ENCODE peak calls at places on chromosomes 5 and 9, in seven cellular contexts. B is mesendoderm, Z is IMR-90, V is H9, H is mesenchymal stem cell, X is H1, P is trophoblast cell. D is an unnamed sample.

GRCh38 chr9:133778336-133778995 is 40.3 kb upstream of the SARDH start:
- DNase-seq in H (no peak), V (no peak), B (no peak), X (no peak), Z (no peak), P (no peak), D (no peak)

GRCh38 chr5:1761453-1761755 is 38.2 kb downstream of the MRPL36 start:
- DNase-seq in Z (no peak), B (no peak), P (no peak), V (no peak), X (peak), H (no peak), D (no peak)

GRCh38 chr5:140547508-140548299 is at the start of gene EIF4EBP3:
- DNase-seq in H (peak), Z (peak), V (peak), P (peak), B (peak), X (peak), D (peak)

GRCh38 chr5:109053995-109054417 is 306.3 kb downstream of the FER start:
- DNase-seq in B (no peak), P (no peak), H (peak), Z (peak), V (no peak), X (no peak), D (no peak)

GRCh38 chr9:21030389-21031035 is 928 bp downstream of the HACD4 start:
- DNase-seq in Z (peak), V (no peak), H (peak), X (no peak), B (peak), P (peak), D (no peak)

GRCh38 chr9:115039686-115040085 is 78.3 kb downstream of the TNC start:
- DNase-seq in H (no peak), V (no peak), B (no peak), X (no peak), Z (no peak), P (no peak), D (no peak)

GRCh38 chr9:124810513-124811355 is 33.8 kb downstream of the OLFML2A start:
- DNase-seq in Z (peak), B (peak), P (peak), V (peak), X (peak), H (peak), D (peak)

GRCh38 chr5:171453056-171453725 is 33.7 kb downstream of the FGF18 start:
- DNase-seq in H (no peak), P (no peak), V (peak), X (no peak), B (peak), Z (no peak), D (no peak)

GRCh38 chr9:34684145-34684544 is 6.9 kb downstream of the CCL19 start:
- DNase-seq in P (no peak), Z (no peak), X (no peak), B (no peak), H (no peak), V (no peak), D (no peak)

GRCh38 chr9:137083418-137084004 is 3.3 kb upstream of the MAN1B1 start:
- DNase-seq in B (peak), P (peak), V (peak), H (peak), Z (peak), X (no peak), D (no peak)

GRCh38 chr5:139273572-139274264 is 19.8 kb upstream of the MATR3 start:
- DNase-seq in B (peak), V (peak), Z (peak), H (peak), P (peak), X (peak), D (peak)

GRCh38 chr9:112327718-112328450 is 5.5 kb downstream of the PTBP3 start:
- DNase-seq in Z (no peak), B (no peak), V (no peak), X (no peak), P (no peak), H (no peak), D (no peak)

GRCh38 chr5:105680858-105681257 is 1989.9 kb downstream of the EFNA5 start:
- DNase-seq in P (no peak), Z (no peak), B (no peak), X (no peak), H (no peak), V (no peak), D (no peak)

GRCh38 chr9:126756876-126757415 is 47.9 kb upstream of the ZBTB43 start:
- DNase-seq in Z (no peak), V (no peak), P (no peak), H (no peak), X (no peak), B (no peak), D (no peak)

GRCh38 chr9:7536310-7536939 is 263.2 kb downstream of the DMAC1 start:
- DNase-seq in H (peak), V (peak), X (peak), P (peak), Z (peak), B (peak), D (peak)

GRCh38 chr5:173849908-173850307 is 38.2 kb upstream of the CPEB4 start:
- DNase-seq in X (no peak), V (no peak), Z (no peak), B (no peak), P (no peak), H (no peak), D (no peak)

GRCh38 chr5:32932231-32932935 is 221.3 kb downstream of the NPR3 start:
- DNase-seq in P (no peak), B (no peak), X (no peak), V (no peak), H (no peak), Z (no peak), D (no peak)

GRCh38 chr5:62448528-62448927 is 36.0 kb downstream of the IPO11 start:
- DNase-seq in Z (no peak), P (no peak), B (no peak), X (no peak), H (no peak), V (no peak), D (no peak)

GRCh38 chr9:90770339-90770738 is 31.3 kb upstream of the SYK start:
- DNase-seq in P (no peak), Z (no peak), B (no peak), X (no peak), H (no peak), V (no peak), D (no peak)

GRCh38 chr5:136249678-136250266 is 56.8 kb upstream of the SMIM32 start:
- DNase-seq in B (peak), V (peak), P (peak), Z (peak), H (peak), X (peak), D (peak)

GRCh38 chr5:65961644-65962043 is 35.3 kb downstream of the ERBIN start:
- DNase-seq in P (peak), H (peak), B (peak), V (no peak), Z (peak), X (no peak), D (no peak)

GRCh38 chr5:138077064-138077696 is 6.7 kb upstream of the WNT8A start:
- DNase-seq in P (peak), H (peak), Z (peak), V (peak), B (peak), X (peak), D (peak)

GRCh38 chr9:21357479-21358290 is 7.0 kb upstream of the IFNA6 start:
- DNase-seq in V (no peak), Z (no peak), P (no peak), H (peak), X (no peak), B (no peak), D (no peak)

GRCh38 chr5:159971038-159971437 is 37.9 kb upstream of the TTC1 start:
- DNase-seq in P (no peak), V (no peak), X (no peak), H (peak), Z (peak), B (no peak), D (no peak)
- H2BK120ac ChIP-seq in P (no peak), V (no peak), X (no peak), H (no peak), Z (peak), B (no peak), D (no peak)

GRCh38 chr5:91906027-91906426 is 522.9 kb upstream of the ARRDC3 start:
- DNase-seq in B (no peak), H (no peak), X (no peak), P (no peak), Z (no peak), V (no peak), D (no peak)
- H3K4me2 ChIP-seq in B (no peak), H (no peak), X (no peak), P (no peak), Z (no peak), V (no peak), D (no peak)

GRCh38 chr9:5421163-5421562 is 16.6 kb downstream of the PLGRKT start:
- DNase-seq in B (no peak), V (no peak), Z (no peak), H (no peak), P (no peak), X (no peak), D (no peak)
- H4K8ac ChIP-seq in B (no peak), V (no peak), Z (no peak), H (no peak), P (no peak), X (no peak), D (no peak)

DNA sequence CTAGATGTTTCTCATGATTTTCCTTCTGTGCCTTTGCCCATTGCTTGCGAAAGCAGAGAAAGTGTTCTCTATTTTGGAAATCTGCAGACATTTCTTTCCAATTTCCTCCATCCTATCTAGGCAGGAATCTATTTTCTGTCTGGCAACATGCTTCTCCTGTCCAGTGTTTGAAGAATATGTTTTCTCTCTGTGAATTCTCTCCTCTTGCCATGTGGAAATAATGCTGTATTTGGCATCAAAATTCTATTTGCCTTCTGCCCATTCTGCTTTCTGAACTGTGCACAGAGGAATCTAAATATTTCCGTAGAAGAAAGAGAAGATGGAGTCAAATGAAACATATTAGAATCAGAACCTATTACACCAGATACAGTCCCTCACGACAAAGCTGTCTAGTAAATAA is 833.2 kb downstream of the CDH9 start:
- DNase-seq in H (no peak), X (no peak), Z (no peak), V (no peak), P (no peak), B (no peak), D (no peak)
- H2BK120ac ChIP-seq in H (no peak), X (no peak), Z (no peak), V (no peak), P (no peak), B (no peak), D (no peak)

DNA sequence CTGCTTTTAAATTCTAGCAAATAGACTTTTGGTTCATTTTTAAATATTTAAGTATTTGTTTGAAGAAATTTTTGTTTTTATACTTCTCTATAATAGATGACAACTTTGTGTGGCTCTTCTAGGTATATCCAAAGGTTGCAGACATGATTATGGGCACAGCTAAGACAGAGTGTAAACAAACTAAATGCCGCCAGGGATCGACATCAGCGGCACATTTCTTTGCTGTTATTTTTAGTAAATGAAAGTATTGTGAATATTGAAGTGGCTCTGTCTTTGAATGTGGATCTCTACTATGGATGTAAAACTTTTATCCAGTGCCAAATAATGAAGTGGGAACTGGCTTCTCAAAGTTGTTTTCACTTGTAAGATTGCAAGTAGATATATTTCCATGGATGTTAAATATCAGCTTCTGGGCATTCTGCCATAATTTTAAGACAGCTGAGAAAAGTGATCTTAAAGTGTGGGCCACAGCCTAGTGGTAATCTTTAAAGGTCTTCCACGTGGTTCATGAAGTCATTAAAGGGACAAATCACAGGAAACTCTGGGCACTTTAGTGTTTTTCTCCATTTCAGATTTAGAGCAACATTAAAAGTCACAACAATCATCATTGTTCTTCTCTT is 589.9 kb downstream of the ZNF608 start:
- DNase-seq in P (no peak), Z (peak), V (no peak), B (no peak), H (peak), X (no peak), D (no peak)
- H3K4me2 ChIP-seq in P (no peak), Z (peak), V (no peak), B (no peak), H (no peak), X (no peak), D (no peak)

GRCh38 chr9:98707158-98708102 is 1.3 kb downstream of the GABBR2 start:
- DNase-seq in P (peak), X (peak), B (peak), V (peak), H (peak), Z (peak), D (peak)
- H4K8ac ChIP-seq in P (no peak), X (peak), B (no peak), V (no peak), H (no peak), Z (peak), D (no peak)

GRCh38 chr5:74587300-74587699 is 53.2 kb downstream of the ENC1 start:
- DNase-seq in H (no peak), X (no peak), Z (no peak), P (no peak), V (no peak), B (peak), D (no peak)

GRCh38 chr5:74589204-74590056 is 51.1 kb downstream of the ENC1 start:
- DNase-seq in H (no peak), Z (no peak), B (no peak), X (no peak), V (no peak), P (no peak), D (no peak)

GRCh38 chr5:74586831-74587230 is 53.7 kb downstream of the ENC1 start:
- DNase-seq in B (no peak), Z (no peak), H (no peak), P (no peak), X (no peak), V (no peak), D (no peak)

GRCh38 chr5:74587895-74588294 is 52.6 kb downstream of the ENC1 start:
- DNase-seq in B (peak), Z (no peak), V (no peak), P (no peak), H (no peak), X (no peak), D (no peak)

DNA sequence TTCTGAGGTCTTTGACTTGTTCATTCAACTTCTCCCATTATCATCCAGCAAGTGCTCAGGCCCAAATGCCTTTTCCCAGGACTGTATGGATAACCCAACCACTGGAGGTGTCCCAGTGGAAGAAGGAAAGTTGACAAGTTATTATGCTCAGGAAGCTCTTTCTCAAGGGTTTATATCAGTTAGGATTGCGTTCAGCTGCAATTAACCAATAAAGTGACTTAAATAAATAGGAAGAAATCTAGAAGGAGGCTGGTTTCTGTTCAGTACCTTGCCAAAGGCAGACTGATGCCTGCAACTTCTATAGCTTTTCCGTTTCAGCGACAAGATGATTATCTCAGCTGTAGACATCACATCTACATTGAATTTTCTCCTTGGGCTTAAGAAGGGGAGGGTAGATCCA is 52.1 kb downstream of the ENC1 start:
- DNase-seq in B (no peak), H (no peak), V (no peak), X (no peak), Z (no peak), P (no peak), D (no peak)
- H2BK120ac ChIP-seq in B (no peak), H (no peak), V (no peak), X (no peak), Z (no peak), P (no peak), D (no peak)

GRCh38 chr9:14304242-14304641 is 9.7 kb downstream of the NFIB start:
- DNase-seq in B (no peak), V (no peak), P (no peak), X (no peak), Z (no peak), H (no peak), D (no peak)

GRCh38 chr9:14303110-14303509 is 10.8 kb downstream of the NFIB start:
- DNase-seq in P (no peak), X (no peak), Z (no peak), V (no peak), B (no peak), H (no peak), D (no peak)

GRCh38 chr9:14302405-14302804 is 11.5 kb downstream of the NFIB start:
- DNase-seq in B (no peak), H (no peak), P (no peak), V (no peak), X (no peak), Z (no peak), D (no peak)

GRCh38 chr9:14301582-14301981 is 12.4 kb downstream of the NFIB start:
- DNase-seq in B (peak), Z (no peak), P (no peak), V (no peak), X (no peak), H (no peak), D (no peak)

GRCh38 chr9:14303526-14303925 is 10.4 kb downstream of the NFIB start:
- DNase-seq in H (no peak), X (no peak), Z (no peak), V (no peak), P (no peak), B (no peak), D (no peak)
- H3K4me2 ChIP-seq in H (no peak), X (no peak), Z (no peak), V (no peak), P (no peak), B (no peak), D (no peak)

DNA sequence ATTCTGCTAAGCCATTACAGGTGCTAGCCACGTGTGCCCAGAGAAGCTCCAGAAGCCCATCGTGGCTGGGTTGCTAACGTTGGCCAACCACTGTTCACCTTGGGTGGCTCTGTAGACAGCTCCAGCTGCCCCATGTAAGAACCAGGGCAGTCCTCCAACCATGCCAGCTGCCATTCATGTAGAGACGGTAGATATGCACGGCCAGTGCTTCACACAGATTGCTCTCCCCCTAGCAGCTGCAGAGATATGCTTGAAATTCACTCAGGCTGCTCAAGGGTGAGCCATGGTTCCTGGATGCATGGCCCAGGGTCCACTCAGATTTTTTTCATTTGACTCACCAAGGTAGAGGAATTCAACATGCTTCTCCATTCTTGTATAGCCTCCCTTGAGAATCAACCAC is 31.0 kb downstream of the GADD45G start:
- DNase-seq in Z (no peak), P (peak), B (no peak), V (no peak), X (no peak), H (peak), D (no peak)
- H4K8ac ChIP-seq in Z (no peak), P (no peak), B (no peak), V (no peak), X (no peak), H (no peak), D (no peak)

GRCh38 chr9:132641216-132641615 is 28.6 kb downstream of the DDX31 start:
- DNase-seq in X (no peak), P (no peak), H (no peak), B (no peak), Z (no peak), V (no peak), D (no peak)
- H2BK120ac ChIP-seq in X (no peak), P (no peak), H (no peak), B (no peak), Z (no peak), V (no peak), D (no peak)

D was measured in neuronal stem cell.